ENCODE peak calls at places on chromosomes 1 and 21, in eight cellular contexts. J is pancreas, M is choroid plexus epithelial cell, Z is ovary, C is mammary epithelial cell, X is RWPE1, I is NB4, Q is cardiac fibroblast. N is an unnamed sample.

GRCh38 chr1:211813590-211813989 is 17.0 kb downstream of the LPGAT1 start:
- DNase-seq in X (peak), M (peak), Q (peak), Z (peak), C (peak), J (peak), I (peak), N (no peak)

GRCh38 chr1:227273557-227273956 is 44.7 kb downstream of the CDC42BPA start:
- DNase-seq in C (peak), I (peak), J (peak), M (peak), X (peak), Z (no peak), Q (peak), N (no peak)

GRCh38 chr1:39170731-39171375 is 33.6 kb upstream of the MACF1 start:
- DNase-seq in Z (no peak), X (no peak), C (no peak), M (no peak), J (no peak), Q (no peak), I (no peak), N (no peak)

GRCh38 chr21:42245348-42246185 is 26.6 kb downstream of the ABCG1 start:
- DNase-seq in J (no peak), M (no peak), Z (no peak), X (no peak), I (no peak), Q (no peak), C (no peak), N (no peak)

GRCh38 chr1:68197891-68198290 is 34.4 kb downstream of the WLS start:
- DNase-seq in Z (no peak), X (peak), I (no peak), J (peak), M (no peak), Q (peak), C (peak), N (no peak)

GRCh38 chr1:30704765-30705509 is 18.4 kb downstream of the MATN1 start:
- DNase-seq in M (no peak), Q (no peak), Z (no peak), C (no peak), J (no peak), X (no peak), I (no peak), N (no peak)

GRCh38 chr1:175978926-175979325 is 228.2 kb downstream of the COP1 start:
- DNase-seq in M (no peak), J (no peak), X (no peak), C (no peak), Z (no peak), I (no peak), Q (peak), N (no peak)

GRCh38 chr1:81554108-81554507 is 246.6 kb upstream of the ADGRL2 start:
- DNase-seq in X (no peak), I (no peak), Z (no peak), M (no peak), J (no peak), C (no peak), Q (no peak), N (no peak)

GRCh38 chr1:57489342-57490036 is 65.6 kb upstream of the DAB1 start:
- DNase-seq in C (peak), X (peak), Q (peak), I (no peak), Z (no peak), J (no peak), M (peak), N (no peak)

GRCh38 chr1:234887026-234887910 is 241.4 kb downstream of the TOMM20 start:
- DNase-seq in Q (peak), C (no peak), J (no peak), X (no peak), I (no peak), Z (no peak), M (peak), N (no peak)

DNA sequence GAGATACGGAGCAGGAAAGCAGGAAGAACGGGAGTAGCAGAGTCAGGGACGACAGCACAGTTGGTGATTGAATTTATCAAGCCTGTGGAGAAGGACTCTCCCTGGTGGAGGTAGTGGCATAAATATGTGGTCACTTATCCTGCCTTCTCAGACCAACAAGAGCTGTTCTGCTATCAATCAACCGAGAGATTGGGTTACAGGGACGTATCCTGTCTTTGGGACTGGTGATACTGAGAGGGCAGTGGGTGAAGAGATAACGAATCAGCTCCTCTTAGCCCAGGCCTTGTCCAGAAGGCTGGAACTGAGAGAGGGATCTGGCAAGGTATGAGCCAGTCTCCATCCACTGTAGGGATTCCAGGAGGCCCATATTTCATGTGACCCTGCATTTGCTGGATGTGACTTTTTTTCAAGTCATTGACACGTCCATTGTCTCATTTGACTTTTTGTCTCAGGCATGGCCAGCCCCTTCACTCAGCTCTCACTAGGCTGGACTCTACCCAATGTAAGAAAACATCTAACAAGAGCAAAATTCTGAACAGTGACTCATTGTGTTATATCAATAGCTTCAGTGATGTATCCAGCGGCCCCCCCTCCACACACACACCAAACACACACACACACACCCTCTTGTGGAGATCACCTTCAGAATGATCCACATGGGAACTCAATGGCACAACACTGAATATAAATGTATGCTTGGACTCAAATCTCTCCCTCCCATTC is 11.3 kb downstream of the C1orf116 start:
- DNase-seq in Z (no peak), Q (peak), M (no peak), I (no peak), J (no peak), C (peak), X (no peak), N (no peak)
- TF ChIP-seq CTCF in Z (no peak), Q (no peak), M (no peak), I (no peak), J (no peak), C (no peak), X (no peak), N (no peak)

GRCh38 chr1:13805431-13805830 is 105.4 kb downstream of the PRDM2 start:
- DNase-seq in J (no peak), Z (no peak), C (no peak), Q (no peak), X (no peak), M (no peak), I (no peak), N (no peak)

GRCh38 chr1:13806108-13806507 is 106.1 kb downstream of the PRDM2 start:
- DNase-seq in J (no peak), I (no peak), Q (no peak), X (no peak), M (no peak), C (no peak), Z (no peak), N (no peak)

GRCh38 chr1:13809461-13810159 is 109.6 kb downstream of the PRDM2 start:
- DNase-seq in Z (no peak), X (no peak), M (no peak), J (no peak), C (no peak), I (no peak), Q (no peak), N (no peak)

GRCh38 chr1:13808729-13809131 is 108.7 kb downstream of the PRDM2 start:
- DNase-seq in Z (peak), M (peak), X (peak), I (peak), Q (peak), J (no peak), C (peak), N (no peak)

GRCh38 chr1:13807213-13807612 is 107.2 kb downstream of the PRDM2 start:
- DNase-seq in M (peak), C (no peak), J (no peak), I (peak), X (peak), Q (peak), Z (no peak), N (no peak)
- TF ChIP-seq CTCF in M (peak), C (no peak), J (no peak), I (peak), X (no peak), Q (peak), Z (no peak), N (peak)

GRCh38 chr1:109238382-109238781 is 11.0 kb upstream of the CELSR2 start:
- DNase-seq in J (no peak), I (no peak), Z (no peak), X (no peak), Q (no peak), M (no peak), C (no peak), N (no peak)

GRCh38 chr1:109237512-109237911 is 11.8 kb upstream of the CELSR2 start:
- DNase-seq in C (no peak), X (no peak), M (no peak), I (no peak), J (no peak), Q (no peak), Z (no peak), N (no peak)

GRCh38 chr1:109239580-109240068 is 9.7 kb upstream of the CELSR2 start:
- DNase-seq in Z (peak), I (peak), C (peak), J (no peak), Q (peak), M (peak), X (no peak), N (peak)

GRCh38 chr1:109240158-109241152 is 8.9 kb upstream of the CELSR2 start:
- DNase-seq in X (peak), M (peak), J (no peak), Z (peak), I (peak), Q (peak), C (peak), N (no peak)

GRCh38 chr1:109239047-109239579 is 10.2 kb upstream of the CELSR2 start:
- DNase-seq in Q (no peak), I (no peak), M (no peak), X (no peak), Z (no peak), J (no peak), C (no peak), N (no peak)
- TF ChIP-seq CTCF in Q (no peak), I (no peak), M (no peak), X (no peak), Z (no peak), J (no peak), C (no peak), N (no peak)

GRCh38 chr1:111163363-111163762 is 23.3 kb downstream of the CEPT1 start:
- DNase-seq in I (no peak), C (no peak), X (no peak), M (no peak), Q (no peak), J (no peak), Z (no peak), N (no peak)
- TF ChIP-seq CTCF in I (no peak), C (no peak), X (no peak), M (no peak), Q (no peak), J (no peak), Z (no peak), N (no peak)

GRCh38 chr1:2801535-2802291 is at the start of gene TTC34:
- DNase-seq in Q (no peak), I (peak), J (no peak), X (peak), C (no peak), Z (no peak), M (peak), N (no peak)
- TF ChIP-seq CTCF in Q (no peak), I (peak), J (no peak), X (peak), C (no peak), Z (no peak), M (peak), N (no peak)